ENCODE peak calls at places on chromosome 20, in six cellular contexts. T is aorta, R is mesenchymal stem cell, H is mammary epithelial cell, Q is fibroblast of lung, F is K562. G is an unnamed sample.

GRCh38 chr20:57395111-57395959 is 4.1 kb downstream of the RBM38 start:
- DNase-seq in T (peak; percentile 86), R (no peak), H (peak; percentile 74), Q (peak; percentile 88), F (no peak), G (no peak)

GRCh38 chr20:51326241-51326819 is 216.2 kb downstream of the NFATC2 start:
- DNase-seq in T (no peak), R (peak; percentile 71), H (no peak), Q (peak; percentile 45), F (peak; percentile 38), G (no peak)

GRCh38 chr20:6007094-6007528 is 46.7 kb downstream of the LRRN4 start:
- DNase-seq in T (no peak), R (no peak), H (peak; percentile 19), Q (no peak), F (no peak), G (no peak)

GRCh38 chr20:61308171-61308795 is 56.2 kb downstream of the CDH4 start:
- DNase-seq in T (no peak), R (no peak), H (no peak), Q (peak; percentile 30), F (no peak), G (no peak)

GRCh38 chr20:9476174-9476573 is 38.2 kb upstream of the LAMP5 start:
- DNase-seq in T (no peak), R (no peak), H (no peak), Q (no peak), F (no peak), G (no peak)

GRCh38 chr20:25508083-25508770 is 77.1 kb downstream of the NINL start:
- DNase-seq in T (peak; percentile 80), R (peak; percentile 63), H (peak; percentile 28), Q (peak; percentile 86), F (no peak), G (no peak)

GRCh38 chr20:61684136-61684535 is 381.5 kb downstream of the TAF4 start:
- DNase-seq in T (no peak), R (no peak), H (no peak), Q (no peak), F (no peak), G (no peak)

GRCh38 chr20:63552481-63553249 is 1.3 kb upstream of the FNDC11 start:
- DNase-seq in T (no peak), R (no peak), H (peak; percentile 39), Q (no peak), F (peak; percentile 76), G (peak; percentile 44)

GRCh38 chr20:8798505-8798904 is 270.4 kb upstream of the PLCB4 start:
- DNase-seq in T (no peak), R (peak; percentile 45), H (no peak), Q (peak; percentile 31), F (no peak), G (no peak)

GRCh38 chr20:41599699-41600104 is 18.5 kb downstream of the CHD6 start:
- DNase-seq in T (no peak), R (no peak), H (no peak), Q (peak; percentile 6), F (no peak), G (no peak)

GRCh38 chr20:41607791-41608190 is 10.4 kb downstream of the CHD6 start:
- DNase-seq in T (no peak), R (no peak), H (no peak), Q (no peak), F (no peak), G (no peak)

GRCh38 chr20:41601742-41602141 is 16.4 kb downstream of the CHD6 start:
- DNase-seq in T (no peak), R (no peak), H (no peak), Q (no peak), F (no peak), G (no peak)

GRCh38 chr20:41600926-41601631 is 17.1 kb downstream of the CHD6 start:
- DNase-seq in T (no peak), R (no peak), H (no peak), Q (no peak), F (no peak), G (no peak)

DNA sequence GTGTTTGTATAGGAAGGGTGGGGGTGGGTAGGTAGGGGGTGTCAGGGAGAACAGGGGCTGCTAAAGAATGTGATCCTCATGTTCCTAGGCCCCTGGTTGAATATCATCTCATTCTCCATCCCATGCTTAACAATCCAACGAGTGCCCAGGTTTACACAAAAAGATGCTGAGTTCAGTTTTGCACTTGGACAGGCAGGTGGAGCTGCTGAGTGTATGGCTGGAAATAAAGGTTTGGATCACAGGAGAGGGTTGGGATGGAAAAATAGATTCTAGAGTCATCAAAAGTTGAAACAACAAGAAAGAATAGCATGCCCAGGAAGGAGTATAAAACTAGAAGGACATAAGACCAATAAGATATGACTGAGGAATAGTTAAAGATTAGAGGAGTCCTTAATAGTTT is 14.2 kb downstream of the CHD6 start:
- DNase-seq in T (no peak), R (no peak), H (no peak), Q (no peak), F (no peak), G (no peak)
- H3K9me3 ChIP-seq in T (peaks cover 4% of the 10 kb centered on the region), R (peaks cover 17% of the 10 kb centered on the region), H (peaks cover 16% of the 10 kb centered on the region), Q (no peaks in the 10 kb centered on the region), F (peaks cover 23% of the 10 kb centered on the region), G (peaks cover 13% of the 10 kb centered on the region)

DNA sequence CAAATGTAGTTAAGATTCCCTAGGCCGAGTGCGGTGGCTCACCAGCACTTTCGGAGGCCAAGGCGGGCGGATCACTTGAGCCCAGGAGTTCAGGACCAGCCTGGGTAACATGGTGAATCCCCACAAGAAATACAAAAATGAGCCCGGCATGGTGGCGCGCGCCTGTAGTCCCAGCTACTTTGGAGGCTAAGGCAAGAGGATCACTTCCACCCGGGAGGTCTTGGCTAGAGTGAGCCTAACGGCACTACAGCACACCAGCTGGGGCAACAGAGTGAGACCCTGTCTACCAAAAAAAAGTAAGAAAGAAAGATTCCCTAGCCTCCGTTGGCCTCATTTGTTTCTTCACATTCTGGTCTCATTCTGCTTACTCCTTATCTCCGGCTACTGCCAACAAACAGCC is 1.2 kb downstream of the ESF1 start:
- DNase-seq in T (no peak), R (no peak), H (no peak), Q (no peak), F (no peak), G (no peak)
- H3K9me3 ChIP-seq in T (no peaks in the 10 kb centered on the region), R (no peaks in the 10 kb centered on the region), H (no peaks in the 10 kb centered on the region), Q (no peaks in the 10 kb centered on the region), F (no peaks in the 10 kb centered on the region), G (no peaks in the 10 kb centered on the region)

DNA sequence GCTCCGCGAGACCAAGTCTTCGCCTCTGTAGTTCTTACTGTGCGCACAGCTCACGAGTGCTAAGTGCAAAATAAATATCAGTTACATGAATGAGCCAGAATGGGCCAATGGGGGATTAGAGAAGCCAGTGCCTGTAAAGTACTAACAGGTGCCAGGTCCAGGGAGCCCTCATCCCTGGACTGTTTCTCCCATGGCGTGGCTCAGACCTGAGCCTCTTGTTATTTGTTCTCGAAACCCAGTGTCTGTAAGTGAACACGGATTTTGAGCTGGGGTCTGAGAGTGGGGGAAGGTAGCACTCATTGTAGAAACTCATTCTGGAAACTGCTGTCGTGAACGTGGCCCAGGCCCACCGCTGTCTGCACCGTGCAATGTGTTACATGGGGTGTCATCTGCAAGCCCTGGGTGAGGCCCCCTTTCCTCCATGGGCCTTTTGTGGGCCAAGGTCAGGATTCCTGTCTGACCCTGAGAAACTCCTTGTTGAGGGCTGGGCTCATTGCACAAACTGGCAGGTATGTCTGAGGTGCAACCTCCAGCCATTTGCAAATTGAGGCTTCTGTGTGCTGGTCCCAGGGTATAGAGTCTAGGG is 154.7 kb downstream of the SYCP2 start:
- DNase-seq in T (no peak), R (no peak), H (no peak), Q (no peak), F (no peak), G (no peak)
- H3K9me3 ChIP-seq in T (no peaks in the 10 kb centered on the region), R (no peaks in the 10 kb centered on the region), H (no peaks in the 10 kb centered on the region), Q (no peaks in the 10 kb centered on the region), F (no peaks in the 10 kb centered on the region), G (no peaks in the 10 kb centered on the region)

GRCh38 chr20:49283176-49283702 is 5.4 kb upstream of the ZNFX1 start:
- DNase-seq in T (no peak), R (no peak), H (no peak), Q (no peak), F (peak; percentile 14), G (no peak)
- H3K9me3 ChIP-seq in T (peaks cover 13% of the 10 kb centered on the region), R (peaks cover 30% of the 10 kb centered on the region), H (no peaks in the 10 kb centered on the region), Q (peaks cover 16% of the 10 kb centered on the region), F (peaks cover 2% of the 10 kb centered on the region), G (peaks cover 81% of the 10 kb centered on the region)